ENCODE peak calls at places on chromosomes 2 and 18, in five cellular contexts. One of them, this sample, is unnamed.

GRCh38 chr2:187906021-187906420 is 351.8 kb upstream of the TFPI start:
- DNase-seq in nephron progenitor cell: no peak
- DNase-seq in IMR-90: no peak
- DNase-seq in neural crest cell: no peak
- DNase-seq in coronary artery: no peak
- DNase-seq in this sample: no peak

GRCh38 chr2:240403358-240404104 is 31.9 kb upstream of the GPC1 start:
- DNase-seq in coronary artery: no peak
- DNase-seq in nephron progenitor cell: no peak
- DNase-seq in IMR-90: no peak
- DNase-seq in neural crest cell: no peak
- DNase-seq in this sample: no peak

GRCh38 chr2:236549165-236549564 is 20.5 kb upstream of the ACKR3 start:
- DNase-seq in coronary artery: no peak
- DNase-seq in neural crest cell: no peak
- DNase-seq in IMR-90: no peak
- DNase-seq in nephron progenitor cell: no peak
- DNase-seq in this sample: no peak

GRCh38 chr18:69885841-69886531 is 61.7 kb downstream of the CD226 start:
- DNase-seq in neural crest cell: no peak
- DNase-seq in IMR-90: no peak
- DNase-seq in coronary artery: no peak
- DNase-seq in nephron progenitor cell: no peak
- DNase-seq in this sample: peak; percentile 36

GRCh38 chr2:2635025-2635528 is 304.0 kb upstream of the MYT1L start:
- DNase-seq in nephron progenitor cell: no peak
- DNase-seq in neural crest cell: no peak
- DNase-seq in IMR-90: no peak
- DNase-seq in coronary artery: peak; percentile 53
- DNase-seq in this sample: no peak

GRCh38 chr2:20218331-20219320 is 6.3 kb downstream of the SDC1 start:
- DNase-seq in neural crest cell: no peak
- DNase-seq in nephron progenitor cell: peak; percentile 22
- DNase-seq in coronary artery: no peak
- DNase-seq in IMR-90: no peak
- DNase-seq in this sample: no peak

GRCh38 chr2:55148269-55148668 is 83.8 kb downstream of the CLHC1 start:
- DNase-seq in neural crest cell: no peak
- DNase-seq in nephron progenitor cell: no peak
- DNase-seq in coronary artery: no peak
- DNase-seq in IMR-90: peak; percentile 74
- DNase-seq in this sample: no peak

GRCh38 chr18:9973461-9973860 is 59.6 kb downstream of the VAPA start:
- DNase-seq in neural crest cell: no peak
- DNase-seq in IMR-90: no peak
- DNase-seq in nephron progenitor cell: no peak
- DNase-seq in coronary artery: no peak
- DNase-seq in this sample: no peak

GRCh38 chr2:24009680-24010476 is at the start of gene MFSD2B:
- DNase-seq in neural crest cell: no peak
- DNase-seq in nephron progenitor cell: peak; percentile 44
- DNase-seq in coronary artery: no peak
- DNase-seq in IMR-90: no peak
- DNase-seq in this sample: peak; percentile 64

GRCh38 chr2:10255189-10256030 is 47.3 kb upstream of the HPCAL1 start:
- DNase-seq in IMR-90: no peak
- DNase-seq in nephron progenitor cell: peak; percentile 1
- DNase-seq in coronary artery: no peak
- DNase-seq in neural crest cell: no peak
- DNase-seq in this sample: no peak

GRCh38 chr2:219206442-219207253 is at the start of gene ZFAND2B:
- DNase-seq in coronary artery: peak; percentile 96
- DNase-seq in neural crest cell: peak; percentile 89
- DNase-seq in IMR-90: peak; percentile 88
- DNase-seq in nephron progenitor cell: peak; percentile 96
- DNase-seq in this sample: peak; percentile 100

GRCh38 chr2:112636605-112637288 is 9.0 kb upstream of the SLC20A1 start:
- DNase-seq in IMR-90: no peak
- DNase-seq in neural crest cell: no peak
- DNase-seq in coronary artery: no peak
- DNase-seq in nephron progenitor cell: no peak
- DNase-seq in this sample: peak; percentile 43

GRCh38 chr2:217387776-217388381 is 528.0 kb upstream of the TNP1 start:
- DNase-seq in nephron progenitor cell: no peak
- DNase-seq in coronary artery: no peak
- DNase-seq in neural crest cell: no peak
- DNase-seq in IMR-90: no peak
- DNase-seq in this sample: no peak

GRCh38 chr2:215553946-215554345 is 118.1 kb upstream of the FN1 start:
- DNase-seq in neural crest cell: no peak
- DNase-seq in IMR-90: no peak
- DNase-seq in nephron progenitor cell: no peak
- DNase-seq in coronary artery: no peak
- DNase-seq in this sample: no peak

GRCh38 chr18:332007-332406 is 64.2 kb upstream of the THOC1 start:
- DNase-seq in IMR-90: no peak
- DNase-seq in nephron progenitor cell: no peak
- DNase-seq in coronary artery: no peak
- DNase-seq in neural crest cell: no peak
- DNase-seq in this sample: no peak

GRCh38 chr2:152046940-152047339 is 51.9 kb downstream of the CACNB4 start:
- DNase-seq in coronary artery: no peak
- DNase-seq in IMR-90: no peak
- DNase-seq in neural crest cell: no peak
- DNase-seq in nephron progenitor cell: no peak
- DNase-seq in this sample: peak; percentile 50

GRCh38 chr18:62781893-62782292 is 66.6 kb downstream of the PHLPP1 start:
- DNase-seq in nephron progenitor cell: no peak
- DNase-seq in coronary artery: no peak
- DNase-seq in neural crest cell: no peak
- DNase-seq in IMR-90: peak; percentile 91
- DNase-seq in this sample: no peak

GRCh38 chr2:194822657-194823056 is 834.4 kb upstream of the SLC39A10 start:
- DNase-seq in nephron progenitor cell: no peak
- DNase-seq in coronary artery: no peak
- DNase-seq in neural crest cell: no peak
- DNase-seq in IMR-90: no peak
- DNase-seq in this sample: no peak

GRCh38 chr2:194815475-194815874 is 841.6 kb upstream of the SLC39A10 start:
- DNase-seq in nephron progenitor cell: no peak
- DNase-seq in neural crest cell: no peak
- DNase-seq in coronary artery: no peak
- DNase-seq in IMR-90: no peak
- DNase-seq in this sample: no peak

GRCh38 chr2:194822097-194822496 is 834.9 kb upstream of the SLC39A10 start:
- DNase-seq in coronary artery: no peak
- DNase-seq in IMR-90: no peak
- DNase-seq in neural crest cell: no peak
- DNase-seq in nephron progenitor cell: no peak
- DNase-seq in this sample: no peak

GRCh38 chr2:194824450-194824849 is 832.6 kb upstream of the SLC39A10 start:
- DNase-seq in coronary artery: no peak
- DNase-seq in neural crest cell: no peak
- DNase-seq in nephron progenitor cell: no peak
- DNase-seq in IMR-90: no peak
- DNase-seq in this sample: no peak

DNA sequence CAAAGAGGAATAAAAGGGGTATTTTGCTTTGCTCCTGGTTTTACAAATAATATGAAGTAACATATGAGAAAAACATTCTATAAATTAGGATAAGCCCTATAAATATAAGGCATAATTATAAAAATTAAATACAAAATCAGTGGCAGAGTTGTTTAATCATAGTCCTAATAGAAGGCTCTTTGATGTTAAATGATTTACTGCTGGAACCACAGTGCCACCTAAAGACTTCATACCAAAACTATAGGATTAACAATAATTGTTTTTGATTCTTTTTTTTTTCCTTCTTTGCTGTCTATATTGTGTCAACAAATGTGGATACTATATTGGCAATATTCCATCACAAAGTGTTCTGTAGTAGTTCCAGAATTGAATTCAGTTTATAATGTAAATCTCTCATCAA is 837.7 kb upstream of the SLC39A10 start:
- DNase-seq in nephron progenitor cell: no peak
- DNase-seq in coronary artery: no peak
- DNase-seq in neural crest cell: no peak
- DNase-seq in IMR-90: no peak
- DNase-seq in this sample: no peak
- TF ChIP-seq CTCF in nephron progenitor cell: no peak
- TF ChIP-seq CTCF in coronary artery: no peak
- TF ChIP-seq CTCF in neural crest cell: no peak
- TF ChIP-seq CTCF in IMR-90: no peak
- TF ChIP-seq CTCF in this sample: no peak

DNA sequence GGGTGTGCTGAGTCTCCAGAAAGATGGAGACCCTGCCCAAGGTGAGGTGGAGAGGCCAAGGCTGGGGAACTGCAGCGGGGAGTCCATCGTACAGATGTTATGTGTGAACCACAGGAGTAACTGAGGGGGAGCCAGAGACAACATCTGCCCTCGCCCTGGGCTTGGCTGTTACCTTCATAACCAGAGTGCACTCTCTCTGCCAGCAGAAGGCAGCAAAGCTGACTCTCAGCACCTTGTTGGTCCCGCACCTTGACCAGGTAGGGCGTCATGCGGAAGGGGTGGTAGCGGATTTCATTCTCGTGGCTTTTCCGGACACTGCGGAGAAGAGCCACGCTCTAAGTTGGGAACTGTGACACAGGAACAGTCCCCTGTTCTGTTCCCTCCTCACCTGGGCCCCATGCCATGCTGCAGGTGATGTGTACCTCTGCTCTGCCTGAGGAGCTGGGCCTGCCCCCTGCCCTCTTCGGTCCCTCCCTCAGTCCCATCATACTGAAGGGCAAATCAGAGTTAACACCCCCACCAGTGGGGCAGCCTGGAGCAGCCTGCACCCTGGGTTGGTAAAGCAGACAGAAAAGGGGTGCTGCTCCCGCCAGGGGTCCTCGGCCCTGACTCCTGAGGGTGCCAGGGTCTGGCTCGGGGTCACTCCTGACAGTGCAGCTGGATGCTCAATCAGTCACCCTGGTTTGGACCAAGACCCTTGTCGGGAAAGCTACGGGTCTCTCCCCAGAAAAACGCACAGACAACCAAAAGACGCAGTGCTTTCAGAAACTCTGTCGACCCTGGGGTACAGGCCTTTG is 20.3 kb downstream of the PER2 start:
- DNase-seq in coronary artery: no peak
- DNase-seq in nephron progenitor cell: peak; percentile 0
- DNase-seq in IMR-90: no peak
- DNase-seq in neural crest cell: no peak
- DNase-seq in this sample: no peak
- TF ChIP-seq CTCF in coronary artery: no peak
- TF ChIP-seq CTCF in nephron progenitor cell: no peak
- TF ChIP-seq CTCF in IMR-90: no peak
- TF ChIP-seq CTCF in neural crest cell: no peak
- TF ChIP-seq CTCF in this sample: no peak

DNA sequence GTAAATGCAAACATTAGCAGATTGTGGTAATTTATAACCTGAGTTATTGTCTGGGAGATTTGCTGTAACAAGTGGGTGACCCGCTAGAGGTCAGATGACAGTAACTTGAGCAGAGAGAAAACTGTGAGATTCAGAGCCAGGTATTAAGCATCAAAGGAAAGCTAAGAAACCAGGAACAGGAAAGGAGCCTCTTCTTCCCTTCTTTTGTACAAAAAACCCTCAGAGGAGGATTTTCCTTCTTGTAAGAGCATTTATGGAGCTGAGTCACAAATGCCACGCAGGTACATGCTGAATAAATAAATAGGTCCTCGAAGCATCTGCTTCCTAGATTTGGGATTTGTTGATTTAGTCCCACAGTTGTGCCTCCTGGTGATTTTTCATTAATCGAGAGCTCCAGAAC is 146.5 kb downstream of the SH3BP4 start:
- DNase-seq in coronary artery: no peak
- DNase-seq in IMR-90: no peak
- DNase-seq in nephron progenitor cell: no peak
- DNase-seq in neural crest cell: no peak
- DNase-seq in this sample: no peak
- TF ChIP-seq CTCF in coronary artery: no peak
- TF ChIP-seq CTCF in IMR-90: no peak
- TF ChIP-seq CTCF in nephron progenitor cell: no peak
- TF ChIP-seq CTCF in neural crest cell: no peak
- TF ChIP-seq CTCF in this sample: no peak

DNA sequence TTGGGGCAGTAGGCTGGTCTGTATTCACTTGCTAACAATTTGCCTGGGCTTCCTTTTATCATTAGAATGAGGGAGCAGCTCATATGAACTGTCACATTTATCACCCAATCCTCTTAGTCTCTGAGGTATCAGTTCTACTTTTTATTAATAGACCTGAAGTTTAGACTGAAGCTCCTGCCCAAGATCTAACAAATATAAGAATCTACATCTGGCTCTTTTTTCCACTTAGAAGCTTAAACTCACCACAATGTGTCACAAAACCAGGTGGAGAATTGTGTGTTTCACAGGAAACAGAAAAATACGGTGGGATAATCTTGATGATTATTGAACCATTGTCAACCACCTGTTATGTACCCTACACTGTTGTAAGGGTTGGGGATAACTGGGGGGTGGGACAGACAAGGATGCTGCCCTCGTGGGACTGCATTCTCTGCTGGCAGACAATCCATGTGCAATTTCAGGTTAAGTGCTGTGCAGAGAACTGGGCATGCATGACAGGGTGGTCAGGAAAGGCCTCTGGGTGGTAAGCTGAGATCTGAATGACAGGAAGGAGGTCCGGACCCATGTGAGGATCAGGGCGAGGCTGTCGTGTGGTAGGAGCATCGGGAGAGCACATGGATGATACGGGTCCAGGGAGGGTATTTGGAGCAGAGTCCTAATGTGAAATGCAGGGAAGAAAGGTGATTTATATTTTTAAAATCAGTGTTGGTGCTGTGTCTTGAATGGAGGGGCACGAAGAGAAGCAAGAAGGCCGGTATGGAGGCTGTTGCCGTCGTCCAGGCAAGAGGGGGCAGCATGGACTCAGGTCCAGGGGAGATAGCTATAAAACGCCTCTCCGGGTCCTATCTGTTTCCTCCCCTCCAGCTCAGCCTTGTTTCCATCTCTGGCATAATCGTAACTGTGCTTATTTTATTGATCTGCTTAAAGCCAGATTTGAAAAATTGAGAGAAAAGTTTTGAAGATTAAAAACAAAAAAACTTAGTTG is 17.6 kb downstream of the MYL12B start:
- DNase-seq in coronary artery: no peak
- DNase-seq in IMR-90: no peak
- DNase-seq in neural crest cell: no peak
- DNase-seq in nephron progenitor cell: no peak
- DNase-seq in this sample: peak; percentile 54
- TF ChIP-seq CTCF in coronary artery: no peak
- TF ChIP-seq CTCF in IMR-90: no peak
- TF ChIP-seq CTCF in neural crest cell: no peak
- TF ChIP-seq CTCF in nephron progenitor cell: no peak
- TF ChIP-seq CTCF in this sample: no peak

GRCh38 chr2:126085396-126085795 is 570.6 kb upstream of the GYPC start:
- DNase-seq in coronary artery: no peak
- DNase-seq in neural crest cell: no peak
- DNase-seq in nephron progenitor cell: no peak
- DNase-seq in IMR-90: no peak
- DNase-seq in this sample: no peak
- TF ChIP-seq CTCF in coronary artery: no peak
- TF ChIP-seq CTCF in neural crest cell: no peak
- TF ChIP-seq CTCF in nephron progenitor cell: no peak
- TF ChIP-seq CTCF in IMR-90: no peak
- TF ChIP-seq CTCF in this sample: no peak

GRCh38 chr18:66560092-66560491 is 43.8 kb downstream of the CDH19 start:
- DNase-seq in coronary artery: no peak
- DNase-seq in IMR-90: no peak
- DNase-seq in nephron progenitor cell: no peak
- DNase-seq in neural crest cell: peak; percentile 13
- DNase-seq in this sample: no peak
- TF ChIP-seq CTCF in coronary artery: no peak
- TF ChIP-seq CTCF in IMR-90: no peak
- TF ChIP-seq CTCF in nephron progenitor cell: peak; percentile 43
- TF ChIP-seq CTCF in neural crest cell: peak; percentile 61
- TF ChIP-seq CTCF in this sample: no peak

This sample was measured in GM13976.